ENCODE peak calls at places on chromosomes 5 and 9, in eight cellular contexts. D, V, P, G, T, X, C and U are unnamed samples.

GRCh38 chr9:113992276-113992951 is 85.7 kb downstream of the AMBP start:
- DNase-seq in G (no peak), T (no peak), D (peak; percentile 85), V (no peak), C (no peak), P (no peak), X (no peak), U (no peak)

GRCh38 chr5:9156282-9156681 is 389.6 kb downstream of the SEMA5A start:
- DNase-seq in P (no peak), G (no peak), D (no peak), T (no peak), C (peak; percentile 5), V (peak; percentile 29), X (peak; percentile 20), U (no peak)

GRCh38 chr5:153523831-153524230 is 33.4 kb downstream of the GRIA1 start:
- DNase-seq in X (no peak), P (no peak), V (peak; percentile 76), T (no peak), C (no peak), G (no peak), D (peak; percentile 72), U (no peak)

GRCh38 chr5:122999947-123000563 is 36.5 kb downstream of the PPIC start:
- DNase-seq in V (peak; percentile 6), T (no peak), C (peak; percentile 72), G (no peak), D (no peak), X (peak; percentile 75), P (no peak), U (peak; percentile 50)

GRCh38 chr9:35718726-35719511 is 13.1 kb downstream of the TLN1 start:
- DNase-seq in D (peak; percentile 55), T (no peak), V (no peak), G (no peak), X (no peak), C (no peak), P (no peak), U (no peak)

GRCh38 chr9:78320875-78321496 is 24.1 kb downstream of the PSAT1 start:
- DNase-seq in C (no peak), T (no peak), D (peak; percentile 19), P (no peak), V (no peak), G (no peak), X (peak; percentile 10), U (no peak)

GRCh38 chr9:136525841-136526499 is 19.9 kb downstream of the NOTCH1 start:
- DNase-seq in G (no peak), D (peak; percentile 82), T (no peak), X (peak; percentile 26), V (no peak), P (no peak), C (peak; percentile 47), U (no peak)

GRCh38 chr9:135611875-135612209 is 27.5 kb downstream of the GLT6D1 start:
- DNase-seq in D (no peak), X (no peak), P (no peak), T (no peak), V (no peak), C (no peak), G (no peak), U (no peak)

GRCh38 chr9:84397822-84398221 is 57.3 kb upstream of the SLC28A3 start:
- DNase-seq in C (no peak), G (no peak), D (no peak), T (no peak), P (no peak), X (no peak), V (peak; percentile 61), U (no peak)

GRCh38 chr9:29211681-29212589 is 1638.7 kb upstream of the C9orf72 start:
- DNase-seq in T (peak; percentile 4), X (peak; percentile 77), P (no peak), D (no peak), V (no peak), C (peak; percentile 47), G (peak; percentile 57), U (peak; percentile 89)

DNA sequence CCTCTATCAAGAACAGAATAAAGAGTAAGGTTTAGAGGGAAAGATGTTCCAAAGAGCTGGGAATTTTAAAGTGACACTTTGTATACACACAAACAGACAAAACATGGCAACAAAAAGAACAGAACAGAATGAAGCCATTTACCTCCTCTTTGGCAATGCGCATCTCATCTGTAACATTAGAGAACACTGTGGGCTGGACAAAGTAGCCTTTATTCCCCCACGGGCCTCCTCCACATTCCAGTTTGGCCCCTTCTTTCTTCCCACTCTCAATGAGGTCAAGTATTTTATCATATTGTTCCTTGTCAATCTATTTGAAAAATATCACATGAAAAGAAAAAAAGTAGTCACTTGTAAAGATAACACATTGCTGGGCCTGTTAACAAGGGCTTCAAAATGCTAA is 41.0 kb downstream of the ALDH1A1 start:
- DNase-seq in G (no peak), V (no peak), X (no peak), P (no peak), C (peak; percentile 31), T (no peak), D (no peak), U (no peak)
- H3K4me3 ChIP-seq in G (no peak overlapping the region), V (no peak overlapping the region), X (no peak overlapping the region), P (no peak overlapping the region), C (no peak overlapping the region), T (no peak overlapping the region), D (no peak overlapping the region), U (no peak overlapping the region)

DNA sequence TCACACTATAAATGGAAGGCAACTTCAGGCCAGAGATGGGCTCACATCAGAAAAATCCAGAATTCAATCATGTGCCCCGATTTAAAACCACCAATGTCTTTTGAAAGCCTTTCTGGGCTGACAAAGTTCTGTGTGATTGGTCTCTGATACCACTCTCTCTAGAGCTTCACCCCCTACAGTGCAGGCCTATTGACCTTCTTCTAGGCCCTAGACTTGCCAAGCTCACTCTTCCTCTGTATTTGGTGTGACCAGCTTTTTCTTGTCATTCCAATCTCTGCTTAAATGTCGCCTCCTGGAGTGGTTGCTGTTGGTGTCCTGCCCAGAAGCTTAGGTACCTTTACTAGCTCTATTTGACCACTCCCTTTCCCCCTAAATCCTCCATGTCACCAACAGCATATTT is 78.7 kb downstream of the GCNT4 start:
- DNase-seq in V (no peak), X (no peak), D (no peak), P (no peak), C (no peak), T (no peak), G (no peak), U (no peak)
- H3K4me1 ChIP-seq in V (no peaks in the 10 kb centered on the region), X (no peaks in the 10 kb centered on the region), D (no peaks in the 10 kb centered on the region), P (no peaks in the 10 kb centered on the region), C (no peaks in the 10 kb centered on the region), T (peaks cover 24% of the 10 kb centered on the region), G (peaks cover 3% of the 10 kb centered on the region), U (peaks cover 14% of the 10 kb centered on the region)

GRCh38 chr9:91995000-91995399 is 45.0 kb upstream of the ROR2 start:
- DNase-seq in T (no peak), D (no peak), P (no peak), X (no peak), G (no peak), C (no peak), V (no peak), U (no peak)

GRCh38 chr9:91986248-91986647 is 36.2 kb upstream of the ROR2 start:
- DNase-seq in C (no peak), D (no peak), P (no peak), T (no peak), G (no peak), X (no peak), V (no peak), U (no peak)

GRCh38 chr9:91994422-91994821 is 44.4 kb upstream of the ROR2 start:
- DNase-seq in X (no peak), P (no peak), D (no peak), T (no peak), V (no peak), C (peak; percentile 8), G (no peak), U (no peak)

GRCh38 chr9:91992636-91993035 is 42.6 kb upstream of the ROR2 start:
- DNase-seq in X (no peak), T (no peak), P (no peak), G (no peak), V (no peak), D (no peak), C (peak; percentile 12), U (no peak)

DNA sequence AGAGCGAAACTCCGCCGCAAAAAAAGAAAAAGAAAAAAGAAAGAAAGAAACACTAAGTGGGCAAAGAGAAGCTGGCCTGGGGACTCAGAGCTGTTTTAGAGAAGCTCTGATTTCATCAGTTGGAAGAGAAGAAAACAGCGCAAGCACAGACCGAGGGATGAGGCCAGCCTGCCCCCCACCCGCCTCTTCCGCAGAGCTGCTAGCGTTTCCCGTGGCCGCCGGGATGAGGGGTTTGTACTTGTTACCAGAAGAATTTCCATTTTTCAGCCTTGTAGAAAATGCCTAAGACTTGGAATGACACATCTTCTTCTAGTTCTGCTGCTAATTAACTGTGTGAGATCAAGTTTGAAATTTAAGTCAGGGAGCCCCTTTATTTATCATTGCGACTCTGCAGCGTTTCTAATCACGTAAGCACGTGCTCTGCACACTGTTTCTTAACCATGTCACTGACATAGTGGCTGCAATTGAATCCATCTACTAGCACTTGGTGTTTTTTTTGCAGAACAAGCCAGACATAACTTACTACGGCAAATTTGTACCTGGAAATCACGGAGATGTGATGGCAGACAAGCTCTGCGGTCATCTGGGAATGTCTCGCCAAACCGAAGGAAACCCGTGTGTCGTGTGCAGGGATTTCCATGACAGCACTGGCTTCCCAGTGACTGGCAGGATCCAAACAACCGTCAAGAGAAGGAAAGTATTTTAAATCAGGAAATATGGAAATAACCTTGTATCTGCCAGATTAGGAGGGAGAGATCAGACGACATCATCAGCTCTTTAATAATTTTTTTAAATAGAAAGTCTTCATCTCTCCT is 41.8 kb upstream of the ROR2 start:
- DNase-seq in D (no peak), T (no peak), P (no peak), C (no peak), G (no peak), V (no peak), X (no peak), U (no peak)
- H3K4me3 ChIP-seq in D (peak overlapping the region; percentile 6), T (no peak overlapping the region), P (no peak overlapping the region), C (no peak overlapping the region), G (no peak overlapping the region), V (no peak overlapping the region), X (no peak overlapping the region), U (no peak overlapping the region)

GRCh38 chr5:103866169-103866568 is 303.6 kb upstream of the NUDT12 start:
- DNase-seq in C (no peak), D (no peak), X (no peak), V (no peak), P (no peak), G (no peak), T (no peak), U (no peak)
- H3K4me1 ChIP-seq in C (no peaks in the 10 kb centered on the region), D (no peaks in the 10 kb centered on the region), X (no peaks in the 10 kb centered on the region), V (no peaks in the 10 kb centered on the region), P (no peaks in the 10 kb centered on the region), G (peaks cover 8% of the 10 kb centered on the region), T (no peaks in the 10 kb centered on the region), U (no peaks in the 10 kb centered on the region)

GRCh38 chr5:160311491-160312138 is 749 bp downstream of the CCNJL start:
- DNase-seq in X (peak; percentile 53), P (peak; percentile 25), T (no peak), D (no peak), V (no peak), C (peak; percentile 41), G (peak; percentile 35), U (peak; percentile 61)
- H3K4me3 ChIP-seq in X (peak overlapping the region; percentile 77), P (peak overlapping the region; percentile 50), T (no peak overlapping the region), D (peak overlapping the region; percentile 49), V (peak overlapping the region; percentile 79), C (peak overlapping the region; percentile 80), G (peak overlapping the region; percentile 78), U (peak overlapping the region; percentile 39)

DNA sequence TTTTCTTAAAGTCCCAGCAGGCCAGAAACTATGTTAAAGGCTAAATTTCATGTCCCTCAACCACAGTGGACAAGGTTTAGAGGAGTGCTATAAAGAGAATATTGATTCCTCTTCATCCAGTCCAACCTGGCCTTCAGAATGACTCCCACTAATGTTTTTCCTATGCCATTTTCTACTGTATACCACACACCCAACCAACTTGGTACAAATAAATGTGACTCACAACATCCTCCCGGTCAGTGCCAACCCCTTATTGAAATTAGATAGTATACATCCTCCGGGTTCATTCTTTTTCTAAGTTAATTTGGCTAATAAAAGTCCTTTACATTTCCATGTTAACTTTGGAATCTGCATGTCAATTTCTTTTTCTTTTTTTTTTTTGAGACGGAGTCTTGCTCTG is 215.1 kb downstream of the TSSK1B start:
- DNase-seq in X (no peak), T (no peak), C (no peak), P (no peak), G (no peak), D (no peak), V (no peak), U (no peak)
- H3K4me1 ChIP-seq in X (peaks cover 49% of the 10 kb centered on the region), T (no peaks in the 10 kb centered on the region), C (no peaks in the 10 kb centered on the region), P (peaks cover 26% of the 10 kb centered on the region), G (peaks cover 6% of the 10 kb centered on the region), D (no peaks in the 10 kb centered on the region), V (peaks cover 19% of the 10 kb centered on the region), U (no peaks in the 10 kb centered on the region)